ENCODE peak calls at places on chromosomes 12 and 14, in six cellular contexts. D is sigmoid colon, O is esophagus muscularis mucosa, I is upper lobe of left lung, F is spleen, X is endothelial cell of umbilical vein. A is an unnamed sample.

GRCh38 chr14:59769586-59769985 is 101.0 kb downstream of the RTN1 start:
- DNase-seq in O (no peak), X (no peak), F (no peak), I (no peak), D (no peak), A (no peak)

GRCh38 chr12:49334226-49334625 is 2.8 kb downstream of the C1QL4 start:
- DNase-seq in O (no peak), F (no peak), I (no peak), D (peak; percentile 24), X (no peak), A (no peak)

GRCh38 chr12:3791475-3791874 is 38.6 kb upstream of the CRACR2A start:
- DNase-seq in X (no peak), D (no peak), F (no peak), I (no peak), O (no peak), A (no peak)

GRCh38 chr12:104691661-104692334 is 235.1 kb downstream of the CHST11 start:
- DNase-seq in D (no peak), O (no peak), X (no peak), I (no peak), F (no peak), A (no peak)

GRCh38 chr12:86456241-86456640 is 200.1 kb upstream of the MGAT4C start:
- DNase-seq in F (no peak), X (no peak), I (no peak), O (no peak), D (no peak), A (no peak)

GRCh38 chr14:69716483-69717187 is 50.3 kb upstream of the SRSF5 start:
- DNase-seq in D (no peak), O (no peak), X (peak; percentile 87), I (no peak), F (no peak), A (peak; percentile 69)

GRCh38 chr14:39102969-39103957 is at the start of gene SEC23A:
- DNase-seq in O (peak; percentile 98), X (peak; percentile 91), I (peak; percentile 96), F (peak; percentile 98), D (peak; percentile 95), A (peak; percentile 89)

GRCh38 chr12:24911284-24911791 is 37.6 kb downstream of the BCAT1 start:
- DNase-seq in F (no peak), I (no peak), D (no peak), O (no peak), X (peak; percentile 57), A (no peak)

GRCh38 chr14:93897476-93897845 is 29.7 kb upstream of the FAM181A start:
- DNase-seq in X (no peak), F (no peak), D (no peak), O (no peak), I (no peak), A (no peak)

GRCh38 chr12:86148071-86148470 is 108.1 kb downstream of the MGAT4C start:
- DNase-seq in D (no peak), X (no peak), O (no peak), I (no peak), F (no peak), A (no peak)

GRCh38 chr14:60753264-60754126 is 18.9 kb downstream of the MNAT1 start:
- DNase-seq in O (no peak), I (no peak), D (no peak), F (no peak), X (no peak), A (peak; percentile 87)

DNA sequence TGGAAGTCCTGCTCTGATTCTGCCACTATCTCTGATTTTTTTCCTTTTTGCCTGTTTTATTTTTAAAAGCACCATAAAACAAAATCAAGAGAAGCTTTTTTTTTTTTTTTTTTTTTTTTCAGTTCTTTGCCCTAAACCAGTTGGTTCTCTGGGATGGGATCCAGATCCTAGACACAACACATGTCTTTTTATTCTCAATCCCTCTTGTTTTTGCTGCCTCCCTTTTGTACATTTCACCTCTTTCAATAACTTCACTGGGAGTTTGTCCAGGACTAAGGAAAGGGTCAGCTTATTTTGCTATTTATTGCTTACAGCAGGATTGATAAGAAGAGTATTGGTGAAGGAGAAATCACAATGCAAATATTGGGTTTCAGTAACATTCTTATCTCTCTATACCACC is 139.4 kb downstream of the GRIP1 start:
- DNase-seq in I (no peak), F (no peak), D (no peak), X (no peak), O (no peak), A (no peak)
- TF ChIP-seq CTCF in I (no peak), F (no peak), D (no peak), X (no peak), O (no peak), A (no peak)

GRCh38 chr12:57766464-57767311 is at the start of gene CYP27B1:
- DNase-seq in F (no peak), D (no peak), I (peak; percentile 80), X (no peak), O (no peak), A (no peak)
- TF ChIP-seq POLR2AphosphoS5 in F (no peak), D (no peak), I (no peak), X (no peak), O (no peak), A (peak; percentile 50)

DNA sequence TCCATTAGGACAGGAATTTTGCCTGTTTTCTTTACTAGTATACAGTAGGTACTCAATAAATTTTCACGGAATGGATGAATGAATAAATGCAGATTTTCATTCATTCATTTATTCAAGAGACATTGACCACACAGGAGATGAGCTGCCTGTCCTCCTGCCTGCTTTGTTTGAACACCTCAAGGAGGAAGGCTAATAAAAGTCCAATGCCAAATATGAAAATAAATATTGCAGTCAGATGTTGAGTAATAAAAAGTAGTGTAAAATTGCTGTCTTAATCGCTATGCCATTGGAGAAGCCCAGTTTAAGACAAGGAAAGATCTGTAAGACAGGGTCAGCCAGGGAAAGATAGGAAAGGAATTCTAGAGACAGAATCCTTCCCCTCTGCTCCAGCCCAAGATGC is 47.4 kb downstream of the DYRK2 start:
- DNase-seq in X (no peak), O (no peak), I (no peak), D (no peak), F (no peak), A (no peak)
- H3K4me3 ChIP-seq in X (no peak overlapping the region), O (no peak overlapping the region), I (no peak overlapping the region), D (no peak overlapping the region), F (no peak overlapping the region), A (no peak overlapping the region)

GRCh38 chr12:5688226-5688625 is 256.3 kb downstream of the NTF3 start:
- DNase-seq in D (no peak), O (no peak), I (no peak), F (no peak), X (no peak), A (no peak)

GRCh38 chr12:5691943-5692342 is 253.1 kb downstream of the ANO2 start:
- DNase-seq in F (no peak), O (no peak), X (no peak), I (no peak), D (no peak), A (no peak)

GRCh38 chr12:5692850-5693249 is 252.2 kb downstream of the ANO2 start:
- DNase-seq in F (no peak), D (no peak), O (no peak), I (no peak), X (no peak), A (no peak)

GRCh38 chr12:5690240-5690639 is 254.8 kb downstream of the ANO2 start:
- DNase-seq in O (no peak), D (no peak), X (no peak), I (no peak), F (no peak), A (no peak)

GRCh38 chr12:5689773-5690172 is 255.3 kb downstream of the ANO2 start:
- DNase-seq in I (no peak), D (no peak), O (no peak), F (no peak), X (no peak), A (no peak)
- TF ChIP-seq CTCF in I (no peak), D (no peak), O (no peak), F (no peak), X (no peak), A (no peak)